ENCODE peak calls at places on chromosomes 4 and X, in four cellular contexts. One of them, this sample, is unnamed. For H3K4me1, the result is how much of the 10 kb centered on the place peaks cover.

GRCh38 chr4:123452585-123452984 is 56.0 kb downstream of the SPRY1 start:
- DNase-seq in body of pancreas: peak
- DNase-seq in PC-3: peak
- DNase-seq in IMR-90: peak
- DNase-seq in this sample: peak

GRCh38 chrX:130079824-130080406 is 30.4 kb downstream of the ELF4 start:
- DNase-seq in body of pancreas: peak
- DNase-seq in IMR-90: peak
- DNase-seq in PC-3: peak
- DNase-seq in this sample: no peak

GRCh38 chr4:7808752-7809151 is 130.9 kb downstream of the AFAP1 start:
- DNase-seq in IMR-90: peak
- DNase-seq in body of pancreas: no peak
- DNase-seq in PC-3: peak
- DNase-seq in this sample: no peak

GRCh38 chr4:87499415-87500106 is 29.6 kb downstream of the SPARCL1 start:
- DNase-seq in PC-3: no peak
- DNase-seq in body of pancreas: no peak
- DNase-seq in IMR-90: no peak
- DNase-seq in this sample: no peak

GRCh38 chrX:16870861-16871584 is 861 bp upstream of the RBBP7 start:
- DNase-seq in body of pancreas: peak
- DNase-seq in IMR-90: no peak
- DNase-seq in PC-3: peak
- DNase-seq in this sample: no peak

GRCh38 chr4:17577660-17578481 is 873 bp downstream of the LAP3 start:
- DNase-seq in body of pancreas: peak
- DNase-seq in IMR-90: peak
- DNase-seq in PC-3: peak
- DNase-seq in this sample: peak

GRCh38 chr4:53355919-53356521 is 9.8 kb downstream of the SCFD2 start:
- DNase-seq in IMR-90: no peak
- DNase-seq in body of pancreas: no peak
- DNase-seq in PC-3: peak
- DNase-seq in this sample: no peak

GRCh38 chr4:101205878-101206277 is 141.4 kb downstream of the PPP3CA start:
- DNase-seq in body of pancreas: peak
- DNase-seq in IMR-90: peak
- DNase-seq in PC-3: peak
- DNase-seq in this sample: no peak

GRCh38 chr4:142703694-142704309 is 142.3 kb downstream of the INPP4B start:
- DNase-seq in IMR-90: no peak
- DNase-seq in PC-3: no peak
- DNase-seq in body of pancreas: no peak
- DNase-seq in this sample: no peak

GRCh38 chr4:142708231-142708630 is 137.9 kb downstream of the INPP4B start:
- DNase-seq in PC-3: no peak
- DNase-seq in body of pancreas: no peak
- DNase-seq in IMR-90: no peak
- DNase-seq in this sample: no peak

GRCh38 chr4:142705820-142706219 is 140.3 kb downstream of the INPP4B start:
- DNase-seq in PC-3: peak
- DNase-seq in IMR-90: no peak
- DNase-seq in body of pancreas: no peak
- DNase-seq in this sample: no peak

GRCh38 chr4:142707397-142707796 is 138.7 kb downstream of the INPP4B start:
- DNase-seq in PC-3: peak
- DNase-seq in IMR-90: no peak
- DNase-seq in body of pancreas: no peak
- DNase-seq in this sample: no peak

DNA sequence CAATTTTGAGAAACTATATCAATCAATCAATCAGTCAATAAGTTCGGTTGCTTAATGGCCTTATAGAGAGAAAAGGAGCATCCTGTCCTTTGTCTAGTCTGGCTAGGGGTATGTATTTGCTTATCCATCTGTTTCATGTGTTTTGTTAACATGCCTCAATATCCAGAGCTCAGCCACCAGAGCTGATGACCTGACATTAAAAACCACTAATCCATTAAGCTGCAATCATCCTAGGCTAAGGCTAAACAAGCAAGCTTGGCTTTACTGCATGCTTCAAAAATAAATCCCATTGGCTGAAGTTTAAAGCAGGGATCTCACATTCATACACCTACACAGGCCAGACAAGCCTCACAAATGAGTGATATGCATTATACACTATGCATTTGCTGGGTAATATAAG is 139.7 kb downstream of the INPP4B start:
- DNase-seq in PC-3: no peak
- DNase-seq in body of pancreas: no peak
- DNase-seq in IMR-90: no peak
- DNase-seq in this sample: no peak
- H3K4me1 ChIP-seq in PC-3: under half
- H3K4me1 ChIP-seq in body of pancreas: under half
- H3K4me1 ChIP-seq in IMR-90: under half
- H3K4me1 ChIP-seq in this sample: under half

GRCh38 chrX:44264936-44265335 is 78.5 kb downstream of the EFHC2 start:
- DNase-seq in IMR-90: no peak
- DNase-seq in body of pancreas: no peak
- DNase-seq in PC-3: no peak
- DNase-seq in this sample: no peak
- H3K4me3 ChIP-seq in IMR-90: no peak
- H3K4me3 ChIP-seq in body of pancreas: no peak
- H3K4me3 ChIP-seq in PC-3: no peak
- H3K4me3 ChIP-seq in this sample: no peak

GRCh38 chr4:2691313-2691712 is 64.8 kb downstream of the TNIP2 start:
- DNase-seq in PC-3: no peak
- DNase-seq in IMR-90: no peak
- DNase-seq in body of pancreas: no peak
- DNase-seq in this sample: no peak

GRCh38 chr4:2688697-2689096 is 67.4 kb downstream of the TNIP2 start:
- DNase-seq in body of pancreas: no peak
- DNase-seq in PC-3: no peak
- DNase-seq in IMR-90: no peak
- DNase-seq in this sample: no peak

GRCh38 chr4:2689114-2689513 is 67.0 kb downstream of the TNIP2 start:
- DNase-seq in IMR-90: no peak
- DNase-seq in body of pancreas: no peak
- DNase-seq in PC-3: no peak
- DNase-seq in this sample: no peak

GRCh38 chr4:2688281-2688680 is 67.9 kb downstream of the TNIP2 start:
- DNase-seq in PC-3: no peak
- DNase-seq in body of pancreas: no peak
- DNase-seq in IMR-90: no peak
- DNase-seq in this sample: no peak

DNA sequence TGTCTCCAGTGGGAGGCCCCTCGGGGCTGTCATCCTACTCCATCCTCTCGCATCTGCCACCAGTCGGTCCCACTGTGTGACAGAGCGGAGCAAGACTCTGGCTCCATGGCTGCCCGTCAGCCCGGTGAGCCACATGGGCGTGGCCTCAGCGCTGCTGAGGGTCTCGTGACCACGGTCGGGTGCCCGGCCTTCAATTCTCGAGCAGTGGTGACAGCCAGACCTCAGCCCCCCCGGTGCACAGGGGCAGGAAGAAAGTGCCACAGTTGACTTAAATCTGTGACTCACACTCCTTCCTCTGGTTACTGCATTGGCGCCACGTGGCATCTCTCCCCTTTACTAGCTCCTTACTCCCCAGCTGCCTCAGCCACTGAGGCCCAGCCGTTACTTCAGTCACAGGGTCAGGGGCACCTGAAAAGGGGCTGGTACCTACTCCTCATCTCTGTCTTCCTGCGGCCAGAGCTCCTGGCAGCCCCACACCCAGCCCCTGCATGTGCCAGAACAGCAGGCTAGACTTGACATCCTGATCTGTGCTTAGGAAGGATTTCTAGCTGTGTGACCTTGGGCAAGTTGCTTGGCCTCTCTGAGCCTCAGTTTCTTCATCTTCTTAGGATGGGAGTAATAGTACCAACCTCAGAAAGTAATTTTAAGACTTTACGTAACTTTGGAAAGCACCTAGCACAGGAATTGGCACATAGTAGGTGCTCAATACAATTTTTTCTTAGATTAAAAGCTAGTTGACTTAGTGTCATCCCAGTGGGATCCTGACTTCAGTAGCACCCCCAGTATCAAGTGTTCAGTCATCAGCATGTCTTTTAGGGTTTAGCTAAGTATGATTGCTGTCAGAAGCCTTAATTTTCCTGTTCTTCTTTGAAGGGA is 66.1 kb downstream of the TNIP2 start:
- DNase-seq in PC-3: no peak
- DNase-seq in body of pancreas: no peak
- DNase-seq in IMR-90: no peak
- DNase-seq in this sample: no peak
- H3K27ac ChIP-seq in PC-3: no peak
- H3K27ac ChIP-seq in body of pancreas: no peak
- H3K27ac ChIP-seq in IMR-90: no peak
- H3K27ac ChIP-seq in this sample: no peak

GRCh38 chr4:72451349-72451748 is 117.7 kb downstream of the ADAMTS3 start:
- DNase-seq in IMR-90: no peak
- DNase-seq in body of pancreas: no peak
- DNase-seq in PC-3: no peak
- DNase-seq in this sample: peak
- H3K4me1 ChIP-seq in IMR-90: under half
- H3K4me1 ChIP-seq in body of pancreas: under half
- H3K4me1 ChIP-seq in PC-3: under half
- H3K4me1 ChIP-seq in this sample: under half

GRCh38 chr4:39032218-39033085 is at the start of gene TMEM156:
- DNase-seq in PC-3: peak
- DNase-seq in body of pancreas: no peak
- DNase-seq in IMR-90: peak
- DNase-seq in this sample: no peak
- H3K4me3 ChIP-seq in PC-3: peak
- H3K4me3 ChIP-seq in body of pancreas: no peak
- H3K4me3 ChIP-seq in IMR-90: no peak
- H3K4me3 ChIP-seq in this sample: no peak

This sample was measured in tibial nerve.